ENCODE peak calls at places on chromosomes 12 and 14, in nine cellular contexts. W, G, Z, N, K, D, B, F and C are unnamed samples. For H3K4me1, the result is how much of the 10 kb centered on the place peaks cover.

GRCh38 chr12:113397497-113398197 is 6.0 kb downstream of the SDS start:
- DNase-seq in B (no peak), Z (no peak), D (no peak), F (no peak), N (peak), W (no peak), K (no peak), G (no peak), C (no peak)

GRCh38 chr12:24080465-24080864 is 131.0 kb upstream of the SOX5 start:
- DNase-seq in N (no peak), Z (no peak), W (no peak), B (no peak), G (no peak), K (no peak), D (no peak), F (no peak), C (no peak)

GRCh38 chr12:16349132-16349463 is 1.7 kb downstream of the MGST1 start:
- DNase-seq in D (peak), F (peak), K (peak), N (peak), B (peak), Z (peak), W (peak), G (peak), C (no peak)

GRCh38 chr14:106776395-106776983 is 1250.1 kb downstream of the TMEM121 start:
- DNase-seq in B (no peak), F (no peak), N (no peak), D (no peak), K (no peak), G (no peak), W (no peak), Z (no peak), C (no peak)

GRCh38 chr14:26596722-26597030 is 1.2 kb downstream of the NOVA1 start:
- DNase-seq in K (no peak), Z (peak), N (no peak), W (no peak), B (no peak), F (peak), D (peak), G (peak), C (no peak)

GRCh38 chr14:63276492-63277342 is 42.0 kb downstream of the GPHB5 start:
- DNase-seq in Z (no peak), F (no peak), N (no peak), B (peak), W (no peak), G (peak), K (peak), D (no peak), C (no peak)

GRCh38 chr14:93824076-93824475 is 35.8 kb upstream of the PRIMA1 start:
- DNase-seq in B (no peak), Z (no peak), F (no peak), G (no peak), D (no peak), W (no peak), K (no peak), N (no peak), C (no peak)

GRCh38 chr12:104319028-104319427 is 15.5 kb downstream of the EID3 start:
- DNase-seq in N (no peak), F (no peak), G (no peak), W (no peak), D (no peak), B (no peak), K (no peak), Z (no peak), C (no peak)

GRCh38 chr12:106445981-106446380 is 88.4 kb downstream of the POLR3B start:
- DNase-seq in N (no peak), K (no peak), G (no peak), F (no peak), Z (no peak), W (no peak), B (no peak), D (no peak), C (no peak)

GRCh38 chr12:88150063-88150462 is 8.0 kb downstream of the TMTC3 start:
- DNase-seq in N (no peak), Z (no peak), G (no peak), W (no peak), F (no peak), B (no peak), K (no peak), D (no peak), C (no peak)

GRCh38 chr14:93977790-93978581 is 1.6 kb upstream of the ASB2 start:
- DNase-seq in W (no peak), F (peak), Z (no peak), D (no peak), N (no peak), B (no peak), G (no peak), K (no peak), C (no peak)

GRCh38 chr14:102805454-102805891 is 28.2 kb downstream of the TRAF3 start:
- DNase-seq in D (no peak), G (no peak), K (no peak), F (peak), N (no peak), W (no peak), Z (no peak), B (peak), C (no peak)

GRCh38 chr12:10967409-10967808 is 19.3 kb downstream of the TAS2R50 start:
- DNase-seq in B (no peak), K (no peak), W (no peak), D (no peak), N (no peak), Z (no peak), G (peak), F (no peak), C (no peak)

GRCh38 chr12:106154781-106155273 is 16.1 kb upstream of the NUAK1 start:
- DNase-seq in W (no peak), F (no peak), N (no peak), Z (no peak), G (peak), K (no peak), D (no peak), B (no peak), C (no peak)

GRCh38 chr12:98893126-98893525 is 248.0 kb downstream of the APAF1 start:
- DNase-seq in G (no peak), K (no peak), N (no peak), D (no peak), W (no peak), F (no peak), B (no peak), Z (no peak), C (no peak)

GRCh38 chr12:131901431-131902331 is 7.3 kb downstream of the ULK1 start:
- DNase-seq in F (no peak), W (peak), K (no peak), B (no peak), N (no peak), D (no peak), G (no peak), Z (peak), C (peak)

GRCh38 chr12:75750950-75751349 is 239.5 kb upstream of the KRR1 start:
- DNase-seq in B (no peak), F (no peak), N (no peak), Z (no peak), K (peak), G (peak), W (no peak), D (no peak), C (no peak)

GRCh38 chr12:23684121-23684520 is 265.3 kb downstream of the SOX5 start:
- DNase-seq in F (no peak), N (no peak), Z (no peak), B (no peak), K (no peak), G (no peak), D (no peak), W (no peak), C (no peak)

GRCh38 chr14:32938719-32939253 is at the start of gene NPAS3:
- DNase-seq in B (no peak), G (no peak), N (no peak), W (no peak), F (no peak), K (no peak), Z (no peak), D (no peak), C (no peak)

GRCh38 chr12:83514372-83514771 is 827.7 kb downstream of the TMTC2 start:
- DNase-seq in G (no peak), B (no peak), K (no peak), W (no peak), D (no peak), F (no peak), Z (no peak), N (no peak), C (no peak)

GRCh38 chr12:47391566-47391965 is 311.8 kb upstream of the AMIGO2 start:
- DNase-seq in W (peak), F (peak), D (no peak), G (no peak), N (no peak), B (no peak), Z (no peak), K (no peak), C (peak)

GRCh38 chr12:39764944-39765560 is 145.4 kb upstream of the ABCD2 start:
- DNase-seq in Z (no peak), B (peak), G (peak), F (no peak), K (peak), N (no peak), W (no peak), D (no peak), C (no peak)

GRCh38 chr12:54304187-54304810 is 3.5 kb upstream of the NFE2 start:
- DNase-seq in W (peak), F (peak), Z (peak), D (peak), N (peak), B (peak), K (no peak), G (no peak), C (peak)

DNA sequence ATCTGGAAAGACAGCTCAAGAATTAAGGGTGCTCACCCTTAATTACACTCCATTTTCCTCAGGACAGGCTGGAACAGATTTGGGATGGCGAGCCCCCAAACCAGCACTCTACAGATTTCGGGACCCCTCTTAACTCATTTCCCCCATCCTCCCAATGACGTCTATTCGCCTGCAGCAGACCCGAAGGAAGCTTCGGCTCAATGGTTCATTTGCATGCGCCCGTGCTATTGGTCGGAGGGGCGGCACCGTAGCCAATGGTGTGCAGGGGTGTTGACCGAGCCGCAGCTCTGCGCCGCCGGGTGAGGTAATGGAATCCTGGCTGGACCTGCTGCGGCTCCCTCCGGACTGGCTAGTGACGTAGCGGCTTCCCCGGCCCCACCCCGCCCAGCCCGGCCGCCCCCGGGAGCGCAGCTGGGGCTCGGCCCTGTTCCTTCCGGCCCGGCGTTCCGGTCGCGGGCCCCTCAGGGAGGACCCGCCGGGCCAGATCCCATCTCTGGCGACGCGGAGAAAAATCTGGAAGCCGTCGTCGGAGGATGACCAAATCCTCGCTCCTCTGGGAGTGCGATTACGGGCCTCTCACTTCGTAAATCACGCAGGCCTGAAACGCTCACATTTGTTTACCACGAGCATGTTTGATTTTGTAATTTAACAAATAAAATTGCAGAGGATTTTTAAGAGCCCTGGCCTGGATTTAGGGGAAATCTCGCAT is 18.3 kb upstream of the NR4A1 start:
- DNase-seq in F (peak), W (peak), G (peak), B (peak), Z (peak), D (peak), N (peak), K (peak), C (peak)
- TF ChIP-seq POLR2A in F (peak), W (no peak), G (peak), B (peak), Z (peak), D (peak), N (peak), K (peak), C (no peak)

GRCh38 chr12:109383240-109383639 is 35.5 kb downstream of the MYO1H start:
- DNase-seq in D (no peak), N (no peak), Z (no peak), W (no peak), K (no peak), B (no peak), F (no peak), G (no peak), C (no peak)

GRCh38 chr12:109386079-109386473 is 38.4 kb downstream of the MYO1H start:
- DNase-seq in G (no peak), N (no peak), K (no peak), B (no peak), Z (no peak), D (no peak), W (no peak), F (no peak), C (no peak)

GRCh38 chr12:109388167-109388563 is 40.5 kb downstream of the MYO1H start:
- DNase-seq in K (no peak), N (no peak), F (no peak), Z (no peak), B (no peak), W (no peak), D (no peak), G (no peak), C (no peak)

GRCh38 chr12:109387425-109388166 is 39.9 kb downstream of the MYO1H start:
- DNase-seq in W (no peak), K (peak), N (no peak), D (no peak), Z (no peak), G (peak), B (peak), F (no peak), C (no peak)

GRCh38 chr12:109385339-109386078 is 37.8 kb downstream of the MYO1H start:
- DNase-seq in N (no peak), W (no peak), F (no peak), B (peak), G (peak), D (no peak), K (peak), Z (no peak), C (no peak)
- TF ChIP-seq CTCF in N (peak), W (no peak), F (peak), B (peak), G (peak), D (peak), K (peak), Z (peak), C (peak)

GRCh38 chr12:46366771-46367170 is 5.8 kb downstream of the SLC38A2 start:
- DNase-seq in N (no peak), B (no peak), D (no peak), F (no peak), W (no peak), K (no peak), G (no peak), Z (no peak), C (no peak)
- H3K4me1 ChIP-seq in N (half or more), B (under half), D (under half), F (half or more), W (half or more), K (half or more), G (half or more), Z (under half), C (half or more)

DNA sequence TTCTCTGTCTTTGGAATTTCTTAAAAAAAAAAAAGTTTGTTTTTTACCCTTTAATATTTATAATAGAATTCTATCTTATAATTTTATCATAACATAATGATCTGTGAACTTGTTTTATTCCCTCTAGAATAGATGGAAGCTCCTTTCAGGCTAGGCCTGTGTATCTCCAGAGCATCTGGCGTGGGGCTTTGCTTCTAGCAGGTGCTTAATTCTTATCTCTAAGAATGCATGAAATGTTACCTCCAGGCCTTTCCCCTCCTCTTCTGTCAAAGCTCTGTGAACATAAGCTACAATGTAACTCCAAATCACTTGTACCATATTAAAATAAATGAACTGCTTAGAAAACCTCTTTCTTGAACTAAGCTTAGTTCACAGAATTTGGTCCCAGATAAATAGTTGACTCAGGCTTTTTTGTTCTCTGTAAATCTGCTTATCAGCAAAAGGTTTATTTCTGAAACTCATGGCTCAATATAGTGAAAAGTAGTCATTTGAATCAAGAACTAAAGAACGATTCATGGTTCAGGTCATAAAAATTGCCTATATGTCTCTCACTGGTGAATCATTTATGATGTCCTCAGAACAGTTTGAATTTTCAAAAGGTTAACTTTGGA is 407.1 kb downstream of the TRHDE start:
- DNase-seq in Z (no peak), K (no peak), F (no peak), W (no peak), D (no peak), G (no peak), N (no peak), B (no peak), C (no peak)
- TF ChIP-seq POLR2A in Z (no peak), K (no peak), F (no peak), W (no peak), D (no peak), G (no peak), N (no peak), B (no peak), C (no peak)

DNA sequence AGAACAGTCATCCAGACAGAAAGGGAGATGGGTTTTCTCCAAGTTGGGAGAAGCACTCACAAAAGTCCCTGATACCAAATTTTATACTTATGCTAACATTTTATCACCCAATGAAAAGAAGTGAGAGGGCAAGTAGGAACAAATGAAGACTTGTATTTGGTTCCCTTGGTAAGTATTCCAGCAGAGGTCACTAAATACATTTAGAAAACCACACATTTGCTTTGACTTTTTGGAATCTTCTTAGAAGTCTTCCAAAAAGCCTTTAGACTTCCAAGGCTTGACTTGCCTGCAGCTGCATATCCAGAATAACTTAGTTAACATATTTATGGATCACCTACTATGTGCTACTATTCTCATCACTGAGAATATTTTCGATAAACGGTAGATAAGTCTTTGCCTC is 3.1 kb upstream of the GYS2 start:
- DNase-seq in Z (no peak), D (no peak), W (no peak), G (peak), N (no peak), K (no peak), B (no peak), F (no peak), C (no peak)
- TF ChIP-seq CTCF in Z (no peak), D (peak), W (peak), G (no peak), N (peak), K (peak), B (no peak), F (no peak), C (no peak)

GRCh38 chr12:59652098-59652497 is 56.3 kb downstream of the SLC16A7 start:
- DNase-seq in K (no peak), N (no peak), G (no peak), W (no peak), F (no peak), B (no peak), D (no peak), Z (no peak), C (no peak)
- H3K4me1 ChIP-seq in K (under half), N (under half), G (under half), W (under half), F (under half), B (under half), D (under half), Z (under half), C (under half)

GRCh38 chr12:50562485-50563433 is 58.0 kb downstream of the DIP2B start:
- DNase-seq in F (no peak), K (no peak), N (no peak), B (peak), D (no peak), Z (no peak), G (no peak), W (no peak), C (no peak)
- TF ChIP-seq POLR2A in F (no peak), K (no peak), N (no peak), B (no peak), D (no peak), Z (no peak), G (no peak), W (no peak), C (no peak)

GRCh38 chr12:95959107-95959506 is 16.0 kb downstream of the AMDHD1 start:
- DNase-seq in W (no peak), N (no peak), K (peak), D (no peak), G (peak), B (no peak), Z (no peak), F (no peak), C (no peak)

GRCh38 chr12:95960241-95960640 is 17.1 kb downstream of the AMDHD1 start:
- DNase-seq in Z (no peak), F (no peak), N (no peak), W (no peak), B (no peak), D (no peak), G (no peak), K (no peak), C (no peak)

GRCh38 chr12:95966287-95966870 is 23.2 kb downstream of the AMDHD1 start:
- DNase-seq in G (no peak), N (peak), F (no peak), D (no peak), K (no peak), B (no peak), W (no peak), Z (no peak), C (no peak)

GRCh38 chr12:95967301-95967700 is 24.2 kb downstream of the AMDHD1 start:
- DNase-seq in Z (no peak), W (no peak), D (no peak), F (no peak), N (no peak), B (no peak), K (no peak), G (no peak), C (no peak)

DNA sequence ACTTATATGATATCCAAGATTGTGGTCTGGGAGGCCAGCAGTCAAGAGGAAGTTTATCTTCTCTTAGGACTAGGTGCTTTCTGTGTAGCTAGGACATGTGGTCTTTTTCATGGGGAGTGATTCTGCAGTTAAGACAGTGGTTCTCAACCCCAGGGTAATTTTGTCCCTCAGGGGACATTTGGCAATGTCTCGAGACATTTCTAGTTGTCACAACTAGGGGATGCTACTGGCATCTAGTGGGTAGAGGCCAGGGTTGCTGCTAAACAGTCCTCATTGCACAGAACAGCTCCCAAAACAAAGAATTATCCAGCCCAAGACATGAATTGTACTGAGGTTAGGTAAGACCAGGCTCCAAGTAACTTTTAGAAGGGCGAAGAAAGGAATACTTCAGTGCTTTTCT is 20.0 kb downstream of the AMDHD1 start:
- DNase-seq in W (no peak), D (no peak), K (peak), B (no peak), N (no peak), Z (no peak), F (no peak), G (no peak), C (no peak)
- TF ChIP-seq CTCF in W (no peak), D (no peak), K (peak), B (no peak), N (peak), Z (no peak), F (no peak), G (no peak), C (no peak)

GRCh38 chr12:90868626-90869025 is 86.3 kb downstream of the CCER1 start:
- DNase-seq in B (no peak), Z (no peak), N (no peak), K (no peak), D (no peak), F (no peak), W (no peak), G (no peak), C (no peak)
- H3K4me1 ChIP-seq in B (under half), Z (under half), N (under half), K (under half), D (under half), F (under half), W (under half), G (under half), C (under half)